ENCODE peak calls at places on chromosome 2, in nine cellular contexts. E is BE2C; T is iPS-NIHi11; B is EH; X is stimulated activated CD8-positive, alpha-beta memory T cell treated with anti-CD3 and anti-CD28 coated beads, Interleukin-15, amount 100 ng/mL, for 4 hours; S is keratinocyte; Z is NCI-H187 treated with DMSO at 0.1 percent for 48 hours; Y is NCI-H1417; J is HFFc6. W is an unnamed sample.

GRCh38 chr2:70992945-70993688 is 1.6 kb downstream of the TEX261 start:
- DNase-seq in J (no peak), Z (no peak), X (no peak), B (peak; percentile 12), T (no peak), E (no peak), Y (no peak), S (no peak), W (no peak)

GRCh38 chr2:240426797-240427721 is 8.4 kb upstream of the GPC1 start:
- DNase-seq in S (no peak), Z (no peak), J (no peak), Y (no peak), T (no peak), E (no peak), X (no peak), B (peak; percentile 26), W (peak; percentile 76)

GRCh38 chr2:134225173-134225572 is 28.7 kb upstream of the MGAT5 start:
- DNase-seq in S (no peak), T (no peak), X (no peak), Z (no peak), B (no peak), J (no peak), E (no peak), Y (no peak), W (no peak)

GRCh38 chr2:121363632-121364420 is 78.8 kb upstream of the TFCP2L1 start:
- DNase-seq in Y (no peak), E (no peak), X (no peak), Z (no peak), T (no peak), B (peak; percentile 86), J (peak; percentile 76), S (peak; percentile 55), W (peak; percentile 68)

GRCh38 chr2:48398285-48399135 is 131.4 kb upstream of the STON1 start:
- DNase-seq in T (no peak), Y (peak; percentile 82), J (no peak), X (no peak), B (peak; percentile 7), E (no peak), Z (peak; percentile 74), S (no peak), W (no peak)

GRCh38 chr2:2014251-2014761 is 270.0 kb upstream of the PXDN start:
- DNase-seq in Y (no peak), Z (no peak), B (peak; percentile 44), T (no peak), E (peak; percentile 80), X (no peak), J (no peak), S (no peak), W (no peak)

GRCh38 chr2:134282638-134283400 is 28.9 kb downstream of the MGAT5 start:
- DNase-seq in E (no peak), J (no peak), B (no peak), S (no peak), Z (no peak), X (no peak), Y (no peak), T (no peak), W (no peak)

GRCh38 chr2:402721-403120 is 114.8 kb upstream of the ALKAL2 start:
- DNase-seq in Z (no peak), B (no peak), S (no peak), T (no peak), Y (no peak), E (no peak), X (no peak), J (no peak), W (no peak)

GRCh38 chr2:53028259-53028658 is 739.3 kb upstream of the CHAC2 start:
- DNase-seq in S (no peak), T (no peak), E (no peak), B (peak; percentile 92), J (peak; percentile 75), Y (no peak), X (no peak), Z (no peak), W (no peak)

GRCh38 chr2:25165992-25166618 is 2.3 kb downstream of the POMC start:
- DNase-seq in Z (no peak), X (no peak), Y (peak; percentile 84), T (peak; percentile 61), B (peak; percentile 9), J (no peak), S (no peak), E (peak; percentile 59), W (no peak)

GRCh38 chr2:152011724-152012123 is 87.1 kb downstream of the CACNB4 start:
- DNase-seq in T (no peak), Y (no peak), S (no peak), E (no peak), J (no peak), B (no peak), X (no peak), Z (no peak), W (no peak)

GRCh38 chr2:199810422-199811250 is 40.4 kb downstream of the FTCDNL1 start:
- DNase-seq in Y (no peak), S (no peak), J (no peak), T (no peak), Z (no peak), B (no peak), E (no peak), X (no peak), W (no peak)

GRCh38 chr2:10947005-10947440 is 35.3 kb downstream of the KCNF1 start:
- DNase-seq in S (peak; percentile 50), X (no peak), J (peak; percentile 51), Z (no peak), Y (no peak), B (peak; percentile 49), T (no peak), E (no peak), W (peak; percentile 85)

GRCh38 chr2:239578381-239578780 is 177.6 kb upstream of the HDAC4 start:
- DNase-seq in T (no peak), Y (no peak), B (no peak), Z (no peak), J (no peak), S (no peak), X (no peak), E (no peak), W (no peak)

GRCh38 chr2:119746836-119747235 is 12.9 kb upstream of the PTPN4 start:
- DNase-seq in Z (no peak), Y (no peak), T (no peak), X (no peak), S (no peak), J (peak; percentile 12), E (no peak), B (peak; percentile 56), W (no peak)

GRCh38 chr2:224952942-224953657 is 89.2 kb downstream of the DOCK10 start:
- DNase-seq in B (no peak), T (no peak), J (no peak), Z (no peak), E (no peak), S (no peak), Y (no peak), X (no peak), W (no peak)

GRCh38 chr2:101162561-101163330 is 11.6 kb upstream of the TBC1D8 start:
- DNase-seq in J (no peak), S (no peak), E (no peak), Y (no peak), Z (no peak), B (no peak), T (peak; percentile 67), X (no peak), W (no peak)

GRCh38 chr2:72694715-72695496 is 130.9 kb downstream of the EXOC6B start:
- DNase-seq in B (peak; percentile 90), S (no peak), X (no peak), E (no peak), T (peak; percentile 19), Y (no peak), J (peak; percentile 50), Z (no peak), W (no peak)

GRCh38 chr2:26583381-26583911 is 57.7 kb downstream of the CIB4 start:
- DNase-seq in B (no peak), E (no peak), S (no peak), T (no peak), J (no peak), Z (no peak), Y (no peak), X (no peak), W (no peak)

GRCh38 chr2:216694201-216694825 is 1.0 kb downstream of the IGFBP5 start:
- DNase-seq in X (no peak), S (no peak), J (peak; percentile 18), B (peak; percentile 56), Y (peak; percentile 49), T (no peak), Z (no peak), E (peak; percentile 81), W (no peak)

GRCh38 chr2:8148260-8148880 is 533.5 kb upstream of the ID2 start:
- DNase-seq in J (peak; percentile 85), Y (no peak), Z (no peak), S (peak; percentile 23), E (no peak), T (no peak), B (peak; percentile 94), X (no peak), W (peak; percentile 55)

GRCh38 chr2:215793747-215794595 is 219.4 kb downstream of the MREG start:
- DNase-seq in T (no peak), X (no peak), Y (no peak), J (peak; percentile 82), S (peak; percentile 35), B (peak; percentile 94), E (no peak), Z (no peak), W (peak; percentile 85)

GRCh38 chr2:239800785-239801184 is 224.4 kb downstream of the NDUFA10 start:
- DNase-seq in J (no peak), T (no peak), B (no peak), E (peak; percentile 1), X (no peak), Y (no peak), Z (no peak), S (no peak), W (no peak)

GRCh38 chr2:49490710-49491109 is 336.4 kb upstream of the FSHR start:
- DNase-seq in S (no peak), T (peak; percentile 74), Z (peak; percentile 49), B (peak; percentile 19), J (no peak), Y (peak; percentile 74), E (peak; percentile 48), X (no peak), W (no peak)

GRCh38 chr2:140383781-140384180 is 1603.6 kb upstream of the NXPH2 start:
- DNase-seq in Z (no peak), T (no peak), J (no peak), E (no peak), X (no peak), B (no peak), S (no peak), Y (no peak), W (no peak)

GRCh38 chr2:134917219-134917957 is 1.2 kb upstream of the CCNT2 start:
- DNase-seq in X (no peak), J (no peak), T (no peak), Z (no peak), Y (no peak), S (no peak), E (no peak), B (no peak), W (no peak)

GRCh38 chr2:54741250-54741649 is 17.8 kb downstream of the EML6 start:
- DNase-seq in S (no peak), T (no peak), X (no peak), Y (no peak), B (no peak), Z (no peak), J (peak; percentile 29), E (no peak), W (peak; percentile 16)

GRCh38 chr2:168594778-168595177 is 138.7 kb downstream of the CERS6 start:
- DNase-seq in E (no peak), Y (no peak), J (no peak), S (no peak), B (no peak), X (no peak), T (no peak), Z (no peak), W (no peak)

GRCh38 chr2:113005030-113005509 is at the start of gene IL36A:
- DNase-seq in J (no peak), X (no peak), Y (no peak), Z (no peak), E (no peak), S (no peak), B (peak; percentile 2), T (no peak), W (no peak)

GRCh38 chr2:83081835-83082522 is 1377.1 kb downstream of the SUCLG1 start:
- DNase-seq in T (no peak), Y (peak; percentile 67), X (no peak), J (peak; percentile 68), B (peak; percentile 67), Z (peak; percentile 2), S (no peak), E (no peak), W (no peak)

GRCh38 chr2:110773470-110773921 is 41.1 kb downstream of the ACOXL start:
- DNase-seq in T (no peak), B (no peak), Y (no peak), Z (no peak), J (no peak), X (no peak), E (no peak), S (no peak), W (no peak)

W was measured in epithelial cell of prostate.